ENCODE peak calls at places on chromosome 9, in four cellular contexts. One of them, this sample, is unnamed.

GRCh38 chr9:121321039-121321503 is 49.0 kb downstream of the STOM start:
- DNase-seq in kidney epithelial cell: no peak
- DNase-seq in astrocyte of the cerebellum: no peak
- DNase-seq in foreskin fibroblast: no peak
- DNase-seq in this sample: no peak

GRCh38 chr9:83981126-83981871 is 694 bp downstream of the RMI1 start:
- DNase-seq in kidney epithelial cell: no peak
- DNase-seq in astrocyte of the cerebellum: no peak
- DNase-seq in foreskin fibroblast: peak
- DNase-seq in this sample: no peak

GRCh38 chr9:108622467-108622866 is 233.3 kb downstream of the ACTL7B start:
- DNase-seq in kidney epithelial cell: no peak
- DNase-seq in astrocyte of the cerebellum: peak
- DNase-seq in foreskin fibroblast: peak
- DNase-seq in this sample: peak

GRCh38 chr9:131631254-131631653 is 85.9 kb downstream of the PRRT1B start:
- DNase-seq in kidney epithelial cell: no peak
- DNase-seq in astrocyte of the cerebellum: no peak
- DNase-seq in foreskin fibroblast: no peak
- DNase-seq in this sample: no peak

GRCh38 chr9:106717686-106718085 is 145.3 kb upstream of the ZNF462 start:
- DNase-seq in kidney epithelial cell: peak
- DNase-seq in astrocyte of the cerebellum: peak
- DNase-seq in foreskin fibroblast: peak
- DNase-seq in this sample: peak

GRCh38 chr9:133728856-133729645 is 9.1 kb downstream of the SARDH start:
- DNase-seq in kidney epithelial cell: no peak
- DNase-seq in astrocyte of the cerebellum: no peak
- DNase-seq in foreskin fibroblast: no peak
- DNase-seq in this sample: no peak

GRCh38 chr9:18114559-18114958 is 359.4 kb upstream of the ADAMTSL1 start:
- DNase-seq in kidney epithelial cell: no peak
- DNase-seq in astrocyte of the cerebellum: no peak
- DNase-seq in foreskin fibroblast: no peak
- DNase-seq in this sample: no peak

GRCh38 chr9:111076043-111076442 is 37.8 kb upstream of the LPAR1 start:
- DNase-seq in kidney epithelial cell: no peak
- DNase-seq in astrocyte of the cerebellum: no peak
- DNase-seq in foreskin fibroblast: no peak
- DNase-seq in this sample: no peak

GRCh38 chr9:124739360-124739759 is 31.8 kb downstream of the NR6A1 start:
- DNase-seq in kidney epithelial cell: no peak
- DNase-seq in astrocyte of the cerebellum: no peak
- DNase-seq in foreskin fibroblast: no peak
- DNase-seq in this sample: no peak

GRCh38 chr9:78745331-78745730 is 448.4 kb downstream of the PSAT1 start:
- DNase-seq in kidney epithelial cell: no peak
- DNase-seq in astrocyte of the cerebellum: no peak
- DNase-seq in foreskin fibroblast: peak
- DNase-seq in this sample: no peak

GRCh38 chr9:130660683-130661460 is 3.5 kb upstream of the PRDM12 start:
- DNase-seq in kidney epithelial cell: no peak
- DNase-seq in astrocyte of the cerebellum: no peak
- DNase-seq in foreskin fibroblast: peak
- DNase-seq in this sample: no peak

GRCh38 chr9:135032868-135033460 is 54.5 kb upstream of the OLFM1 start:
- DNase-seq in kidney epithelial cell: no peak
- DNase-seq in astrocyte of the cerebellum: no peak
- DNase-seq in foreskin fibroblast: no peak
- DNase-seq in this sample: no peak

GRCh38 chr9:89558948-89559347 is 45.9 kb upstream of the GADD45G start:
- DNase-seq in kidney epithelial cell: no peak
- DNase-seq in astrocyte of the cerebellum: no peak
- DNase-seq in foreskin fibroblast: no peak
- DNase-seq in this sample: no peak

GRCh38 chr9:89567649-89568048 is 37.2 kb upstream of the GADD45G start:
- DNase-seq in kidney epithelial cell: no peak
- DNase-seq in astrocyte of the cerebellum: no peak
- DNase-seq in foreskin fibroblast: no peak
- DNase-seq in this sample: no peak

GRCh38 chr9:89562186-89562814 is 42.5 kb upstream of the GADD45G start:
- DNase-seq in kidney epithelial cell: peak
- DNase-seq in astrocyte of the cerebellum: peak
- DNase-seq in foreskin fibroblast: no peak
- DNase-seq in this sample: no peak

GRCh38 chr9:89563511-89564256 is 41.1 kb upstream of the GADD45G start:
- DNase-seq in kidney epithelial cell: no peak
- DNase-seq in astrocyte of the cerebellum: no peak
- DNase-seq in foreskin fibroblast: no peak
- DNase-seq in this sample: no peak

GRCh38 chr9:89564257-89564878 is 40.4 kb upstream of the GADD45G start:
- DNase-seq in kidney epithelial cell: no peak
- DNase-seq in astrocyte of the cerebellum: no peak
- DNase-seq in foreskin fibroblast: no peak
- DNase-seq in this sample: no peak
- TF ChIP-seq CTCF in kidney epithelial cell: peak
- TF ChIP-seq CTCF in astrocyte of the cerebellum: no peak
- TF ChIP-seq CTCF in foreskin fibroblast: no peak
- TF ChIP-seq CTCF in this sample: no peak

GRCh38 chr9:37575511-37575914 is 667 bp downstream of the FBXO10 start:
- DNase-seq in kidney epithelial cell: no peak
- DNase-seq in astrocyte of the cerebellum: no peak
- DNase-seq in foreskin fibroblast: peak
- DNase-seq in this sample: no peak
- H3K4me3 ChIP-seq in kidney epithelial cell: peak
- H3K4me3 ChIP-seq in astrocyte of the cerebellum: peak
- H3K4me3 ChIP-seq in foreskin fibroblast: peak
- H3K4me3 ChIP-seq in this sample: peak

GRCh38 chr9:503881-504852 is 289.5 kb downstream of the DOCK8 start:
- DNase-seq in kidney epithelial cell: no peak
- DNase-seq in astrocyte of the cerebellum: no peak
- DNase-seq in foreskin fibroblast: peak
- DNase-seq in this sample: no peak
- TF ChIP-seq CTCF in kidney epithelial cell: no peak
- TF ChIP-seq CTCF in astrocyte of the cerebellum: peak
- TF ChIP-seq CTCF in foreskin fibroblast: no peak
- TF ChIP-seq CTCF in this sample: no peak

GRCh38 chr9:14315754-14316573 is 2.0 kb upstream of the NFIB start:
- DNase-seq in kidney epithelial cell: no peak
- DNase-seq in astrocyte of the cerebellum: no peak
- DNase-seq in foreskin fibroblast: peak
- DNase-seq in this sample: no peak
- H3K4me3 ChIP-seq in kidney epithelial cell: peak
- H3K4me3 ChIP-seq in astrocyte of the cerebellum: peak
- H3K4me3 ChIP-seq in foreskin fibroblast: peak
- H3K4me3 ChIP-seq in this sample: no peak

DNA sequence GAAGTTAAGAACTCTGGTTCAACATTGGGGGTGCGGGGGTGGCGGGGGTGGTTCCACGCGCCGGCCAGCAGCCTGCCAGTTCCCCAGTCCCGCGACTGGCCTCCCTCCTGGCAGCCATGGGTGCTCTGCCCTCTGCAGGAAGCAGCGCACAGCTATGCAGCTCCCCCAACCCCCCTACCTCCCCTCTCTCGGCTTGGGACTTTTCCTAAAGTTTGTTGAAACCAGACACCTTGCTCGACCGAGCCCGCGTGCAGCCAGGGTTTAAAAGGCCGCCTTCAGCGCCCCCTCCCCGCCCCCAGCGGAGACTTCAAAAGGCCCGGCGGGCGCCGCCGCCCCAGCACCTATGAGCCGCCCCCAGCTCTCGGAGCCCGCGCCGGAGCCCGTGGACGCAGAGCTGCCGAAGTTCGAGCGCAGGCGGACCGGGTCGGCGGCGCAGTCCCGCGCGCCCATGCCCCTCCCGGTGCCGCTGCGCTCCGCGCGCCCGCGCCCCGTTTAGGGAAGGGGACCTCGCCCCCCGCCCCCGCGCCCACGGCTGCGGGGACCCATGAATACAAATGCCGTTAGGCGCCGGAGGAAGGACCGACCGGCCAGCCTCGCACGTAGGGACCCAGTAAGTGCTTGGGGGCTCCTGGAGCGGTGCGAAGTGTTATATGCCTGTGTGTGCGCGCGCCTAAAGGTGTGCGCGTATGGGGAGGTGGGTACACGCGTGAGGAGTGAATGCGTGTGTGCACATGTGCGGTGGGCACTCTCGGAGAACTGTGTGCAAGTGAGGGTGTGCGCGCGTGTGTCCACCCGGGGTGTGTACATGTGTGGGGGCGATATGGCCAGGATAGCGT is 1.4 kb upstream of the COL27A1 start:
- DNase-seq in kidney epithelial cell: no peak
- DNase-seq in astrocyte of the cerebellum: no peak
- DNase-seq in foreskin fibroblast: peak
- DNase-seq in this sample: no peak
- TF ChIP-seq CTCF in kidney epithelial cell: peak
- TF ChIP-seq CTCF in astrocyte of the cerebellum: peak
- TF ChIP-seq CTCF in foreskin fibroblast: peak
- TF ChIP-seq CTCF in this sample: peak

DNA sequence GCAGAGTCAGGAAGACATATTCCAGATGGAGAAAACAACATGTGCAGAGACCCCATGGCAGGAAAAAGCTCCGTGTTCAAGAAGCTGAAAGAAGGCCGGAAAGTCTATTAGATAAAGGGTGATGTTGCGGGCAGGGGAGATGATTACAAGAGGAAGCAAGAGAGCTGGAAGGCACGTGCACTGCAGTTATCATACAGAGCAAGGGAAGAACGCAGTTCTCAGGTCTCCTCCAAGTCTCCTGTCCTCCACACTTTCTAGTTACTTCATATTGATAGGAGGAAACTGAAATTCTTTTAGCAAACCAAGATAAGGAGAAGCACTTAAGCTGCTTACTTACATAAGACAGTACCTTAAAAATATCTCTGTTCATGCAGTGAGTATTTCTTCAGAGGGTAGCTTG is 58.3 kb upstream of the PLPP6 start:
- DNase-seq in kidney epithelial cell: no peak
- DNase-seq in astrocyte of the cerebellum: no peak
- DNase-seq in foreskin fibroblast: no peak
- DNase-seq in this sample: no peak
- H3K4me3 ChIP-seq in kidney epithelial cell: no peak
- H3K4me3 ChIP-seq in astrocyte of the cerebellum: no peak
- H3K4me3 ChIP-seq in foreskin fibroblast: no peak
- H3K4me3 ChIP-seq in this sample: no peak

DNA sequence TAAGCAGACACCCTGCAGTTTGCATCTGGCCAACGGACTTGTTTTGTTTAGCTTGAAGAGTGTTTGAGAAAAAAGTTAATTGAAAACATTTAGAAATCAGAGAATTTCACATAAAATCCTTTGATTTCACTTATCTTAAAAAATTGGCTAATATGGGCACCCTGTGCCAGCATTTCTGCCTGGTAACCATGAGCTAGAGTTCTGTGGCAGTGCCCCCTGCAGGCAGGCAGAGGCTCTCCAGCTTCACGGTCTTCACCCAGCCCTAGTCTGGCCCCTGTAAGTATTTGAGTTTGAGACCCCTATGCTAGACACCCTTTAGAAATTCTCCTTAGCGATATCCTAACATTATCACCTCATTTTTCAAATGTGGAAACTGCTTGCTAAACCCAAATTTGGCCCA is 18.8 kb upstream of the FANCC start:
- DNase-seq in kidney epithelial cell: no peak
- DNase-seq in astrocyte of the cerebellum: no peak
- DNase-seq in foreskin fibroblast: peak
- DNase-seq in this sample: no peak
- TF ChIP-seq CTCF in kidney epithelial cell: peak
- TF ChIP-seq CTCF in astrocyte of the cerebellum: no peak
- TF ChIP-seq CTCF in foreskin fibroblast: peak
- TF ChIP-seq CTCF in this sample: peak

DNA sequence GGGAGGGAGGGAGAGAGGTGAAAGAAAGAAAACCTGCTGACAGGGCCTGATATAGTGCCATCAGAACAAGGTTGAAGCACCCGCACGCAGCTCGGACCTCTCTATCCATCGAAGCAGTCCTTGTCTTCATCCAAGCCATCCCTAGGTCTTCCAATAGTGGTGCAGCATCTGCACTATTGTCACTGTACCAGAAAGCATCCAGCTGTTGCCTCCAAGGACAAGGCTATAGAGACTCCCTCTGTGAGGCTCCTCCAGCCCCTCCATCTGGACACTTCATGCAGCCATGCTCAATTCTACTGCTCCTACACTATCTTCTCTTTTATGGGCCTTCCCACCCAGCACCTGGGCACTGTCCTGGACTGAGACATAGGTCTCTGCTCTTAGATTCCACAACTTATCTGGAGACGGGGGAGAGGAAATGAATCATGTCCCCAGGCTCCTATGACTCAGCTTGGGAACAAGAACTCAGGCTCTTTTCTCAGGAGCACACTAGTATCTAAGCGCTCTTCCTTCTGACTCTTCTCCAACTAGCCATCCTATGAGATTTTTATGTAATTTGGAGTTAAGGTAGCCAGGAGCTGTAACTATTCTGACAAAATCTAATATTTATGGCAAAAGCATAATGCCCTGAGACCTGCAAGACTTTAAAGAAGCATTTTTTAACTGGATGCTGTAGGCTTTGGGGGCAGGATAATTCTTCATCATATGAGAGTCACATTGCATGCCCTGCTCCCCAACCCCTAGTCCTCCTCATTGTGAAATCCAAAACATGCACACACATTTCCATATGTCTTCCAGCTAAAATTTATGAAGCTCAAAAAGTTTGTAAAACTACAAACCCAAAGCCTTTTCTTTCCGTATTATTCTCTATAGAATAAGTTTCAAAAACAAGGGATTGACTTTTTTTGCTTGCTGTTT is 446.8 kb downstream of the CCDC171 start:
- DNase-seq in kidney epithelial cell: peak
- DNase-seq in astrocyte of the cerebellum: peak
- DNase-seq in foreskin fibroblast: peak
- DNase-seq in this sample: peak
- H3K4me3 ChIP-seq in kidney epithelial cell: no peak
- H3K4me3 ChIP-seq in astrocyte of the cerebellum: no peak
- H3K4me3 ChIP-seq in foreskin fibroblast: no peak
- H3K4me3 ChIP-seq in this sample: no peak

GRCh38 chr9:15936316-15936869 is 383.6 kb downstream of the CCDC171 start:
- DNase-seq in kidney epithelial cell: no peak
- DNase-seq in astrocyte of the cerebellum: no peak
- DNase-seq in foreskin fibroblast: peak
- DNase-seq in this sample: peak
- TF ChIP-seq CTCF in kidney epithelial cell: no peak
- TF ChIP-seq CTCF in astrocyte of the cerebellum: no peak
- TF ChIP-seq CTCF in foreskin fibroblast: no peak
- TF ChIP-seq CTCF in this sample: no peak

This sample was measured in AG09309.